ENCODE peak calls at places on chromosomes 12 and 14, in seven cellular contexts. N, V, C, H, Q, I and O are unnamed samples.

GRCh38 chr12:68835333-68835908 is 27.4 kb downstream of the MDM2 start:
- DNase-seq in I (peak), C (no peak), V (no peak), N (no peak), H (no peak), Q (no peak), O (no peak)

GRCh38 chr14:73368621-73369020 is 89.7 kb downstream of the NUMB start:
- DNase-seq in H (no peak), C (no peak), V (no peak), I (no peak), N (no peak), Q (no peak), O (no peak)

GRCh38 chr14:21093769-21094681 is 4.4 kb downstream of the ZNF219 start:
- DNase-seq in Q (no peak), I (peak), N (no peak), H (no peak), V (no peak), C (no peak), O (no peak)

GRCh38 chr12:91319071-91319760 is 136.6 kb upstream of the DCN start:
- DNase-seq in I (no peak), C (no peak), Q (no peak), H (no peak), V (no peak), N (no peak), O (no peak)

GRCh38 chr12:131674373-131674772 is 36.5 kb upstream of the SFSWAP start:
- DNase-seq in I (no peak), Q (no peak), C (no peak), H (no peak), V (no peak), N (no peak), O (peak)

GRCh38 chr14:68404652-68405183 is 388.1 kb downstream of the ZFP36L1 start:
- DNase-seq in Q (no peak), H (no peak), I (no peak), V (peak), C (no peak), N (no peak), O (no peak)

GRCh38 chr12:94712852-94713545 is 62.6 kb upstream of the TMCC3 start:
- DNase-seq in Q (no peak), V (no peak), H (no peak), C (no peak), N (no peak), I (no peak), O (no peak)

GRCh38 chr12:50924439-50925341 is 27.7 kb upstream of the HIGD1C start:
- DNase-seq in N (peak), Q (peak), V (peak), C (peak), I (peak), H (peak), O (peak)

GRCh38 chr14:21352587-21352986 is 31.2 kb downstream of the SUPT16H start:
- DNase-seq in Q (peak), I (no peak), V (no peak), H (no peak), N (peak), C (no peak), O (peak)

GRCh38 chr12:68675098-68675842 is 11.5 kb upstream of the NUP107 start:
- DNase-seq in C (no peak), I (peak), N (peak), V (peak), Q (no peak), H (no peak), O (no peak)

GRCh38 chr12:546920-547845 is 87.4 kb downstream of the B4GALNT3 start:
- DNase-seq in H (peak), Q (peak), C (no peak), N (no peak), I (peak), V (peak), O (peak)

GRCh38 chr12:9943244-9943643 is 11.1 kb upstream of the CLEC2A start:
- DNase-seq in Q (no peak), I (peak), N (peak), H (no peak), C (no peak), V (peak), O (no peak)

GRCh38 chr12:15808250-15808971 is 19.2 kb upstream of the EPS8 start:
- DNase-seq in I (no peak), H (no peak), Q (no peak), N (no peak), C (no peak), V (no peak), O (no peak)

GRCh38 chr12:76020731-76021672 is 10.6 kb downstream of the PHLDA1 start:
- DNase-seq in C (no peak), H (no peak), V (no peak), I (no peak), N (no peak), Q (peak), O (no peak)

GRCh38 chr12:99959549-99960170 is 25.1 kb downstream of the ANKS1B start:
- DNase-seq in H (no peak), Q (no peak), I (no peak), V (no peak), N (no peak), C (no peak), O (no peak)

GRCh38 chr12:111437816-111438454 is 32.2 kb downstream of the SH2B3 start:
- DNase-seq in N (peak), V (no peak), H (no peak), I (no peak), Q (peak), C (no peak), O (no peak)

GRCh38 chr12:93090768-93091172 is 161.7 kb upstream of the EEA1 start:
- DNase-seq in I (no peak), Q (no peak), V (no peak), N (no peak), H (no peak), C (no peak), O (no peak)

GRCh38 chr14:22052795-22053194 is 379.2 kb upstream of the OR4E1 start:
- DNase-seq in V (no peak), I (no peak), Q (no peak), H (no peak), N (no peak), C (no peak), O (no peak)

GRCh38 chr12:103626498-103626897 is 39.4 kb downstream of the STAB2 start:
- DNase-seq in V (no peak), C (peak), H (peak), N (no peak), Q (no peak), I (no peak), O (no peak)

GRCh38 chr12:48388938-48389337 is 38.2 kb upstream of the ZNF641 start:
- DNase-seq in V (no peak), C (no peak), N (no peak), I (no peak), Q (no peak), H (no peak), O (no peak)

GRCh38 chr14:22047105-22047504 is 373.5 kb upstream of the OR4E1 start:
- DNase-seq in V (peak), H (no peak), Q (no peak), C (no peak), N (no peak), I (no peak), O (peak)

GRCh38 chr14:81095539-81095938 is 125.2 kb downstream of the GTF2A1 start:
- DNase-seq in Q (no peak), V (no peak), H (no peak), I (no peak), N (no peak), C (no peak), O (no peak)

GRCh38 chr12:10268037-10268436 is 39.6 kb upstream of the KLRD1 start:
- DNase-seq in N (no peak), V (no peak), Q (no peak), H (no peak), I (no peak), C (no peak), O (no peak)

GRCh38 chr14:32698831-32699230 is 239.8 kb upstream of the NPAS3 start:
- DNase-seq in N (no peak), I (no peak), V (no peak), H (no peak), Q (no peak), C (no peak), O (no peak)

GRCh38 chr12:122501489-122501989 is 807 bp upstream of the ZCCHC8 start:
- DNase-seq in H (no peak), Q (no peak), N (no peak), C (no peak), V (no peak), I (no peak), O (peak)

GRCh38 chr12:122503147-122503751 is 2.5 kb upstream of the ZCCHC8 start:
- DNase-seq in C (no peak), H (no peak), Q (no peak), N (no peak), I (no peak), V (no peak), O (no peak)

GRCh38 chr12:122503783-122504590 is 3.3 kb upstream of the ZCCHC8 start:
- DNase-seq in H (no peak), N (no peak), I (no peak), Q (no peak), C (no peak), V (no peak), O (no peak)

GRCh38 chr12:122499991-122500684 is 594 bp downstream of the ZCCHC8 start:
- DNase-seq in C (no peak), H (peak), Q (peak), I (peak), V (peak), N (peak), O (peak)

GRCh38 chr12:122500685-122501488 is at the start of gene ZCCHC8:
- DNase-seq in V (peak), C (peak), H (peak), N (peak), I (peak), Q (peak), O (peak)
- TF ChIP-seq CTCF in V (peak), C (no peak), H (no peak), N (peak), I (no peak), Q (peak), O (no peak)

GRCh38 chr12:51926718-51927117 is 19.4 kb downstream of the ACVRL1 start:
- DNase-seq in N (peak), I (no peak), Q (no peak), V (peak), H (no peak), C (no peak), O (no peak)
- TF ChIP-seq CTCF in N (peak), I (peak), Q (peak), V (peak), H (peak), C (peak), O (peak)

GRCh38 chr14:94670692-94671285 is 58.6 kb downstream of the SERPINA3 start:
- DNase-seq in H (no peak), Q (peak), V (no peak), I (no peak), N (no peak), C (no peak), O (no peak)

GRCh38 chr14:94675036-94675435 is 62.8 kb downstream of the SERPINA3 start:
- DNase-seq in I (no peak), V (no peak), C (no peak), H (no peak), N (no peak), Q (peak), O (no peak)

GRCh38 chr14:94673071-94673470 is 60.9 kb downstream of the SERPINA3 start:
- DNase-seq in Q (peak), V (no peak), H (no peak), N (no peak), C (no peak), I (no peak), O (no peak)

GRCh38 chr14:94673781-94674231 is 61.6 kb downstream of the SERPINA3 start:
- DNase-seq in H (no peak), V (no peak), Q (peak), I (no peak), N (no peak), C (peak), O (no peak)

DNA sequence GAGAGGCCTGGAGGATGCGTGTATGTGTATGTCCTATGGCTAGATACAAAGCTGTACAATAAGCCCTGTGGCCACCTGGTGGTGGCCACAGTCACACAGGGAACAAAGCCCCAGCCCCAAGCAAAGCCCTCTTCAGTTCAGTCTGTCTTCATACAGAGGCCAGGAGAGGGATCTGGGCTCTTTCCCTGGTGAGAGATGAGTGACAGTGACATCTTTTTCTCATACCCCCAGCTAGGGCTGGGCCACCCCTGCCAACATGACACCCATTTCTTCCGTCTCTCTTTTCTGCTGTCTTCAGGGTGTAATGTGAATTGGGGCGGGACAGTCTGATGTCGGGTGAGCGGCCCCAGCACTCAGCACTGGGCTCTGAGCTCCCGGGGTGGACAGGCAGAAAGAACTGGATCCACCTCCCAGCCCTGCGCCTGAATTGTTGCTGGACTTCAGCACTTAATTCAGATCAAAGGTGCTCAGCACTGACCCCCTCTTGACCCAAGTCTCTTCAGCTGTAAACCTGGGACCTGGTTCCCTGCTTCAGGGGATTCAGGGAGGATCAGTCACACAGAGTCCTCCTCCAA is 59.8 kb downstream of the SERPINA3 start:
- DNase-seq in Q (peak), V (peak), C (no peak), H (no peak), I (no peak), N (no peak), O (no peak)
- TF ChIP-seq CTCF in Q (no peak), V (peak), C (no peak), H (no peak), I (no peak), N (no peak), O (no peak)

DNA sequence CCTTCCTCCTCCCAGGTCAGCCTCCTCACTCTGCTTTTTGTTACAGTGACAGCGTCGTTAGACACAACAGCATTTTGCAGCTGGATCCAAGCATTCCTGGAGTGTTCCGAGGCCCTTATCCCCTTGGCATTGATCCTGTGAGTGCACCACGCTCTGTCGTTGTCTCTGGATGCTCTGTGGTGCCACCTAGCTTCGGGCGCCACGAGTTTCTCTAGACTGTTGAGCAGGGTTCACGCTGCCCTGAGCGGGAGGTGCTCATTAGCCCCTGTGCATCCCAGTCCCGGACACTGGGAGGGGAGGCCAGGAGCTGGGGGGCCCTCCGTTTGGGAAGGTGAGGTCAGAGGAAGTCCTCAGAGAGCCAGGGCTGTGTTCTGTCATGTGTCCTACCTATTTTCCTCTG is 17.3 kb upstream of the DNAH10 start:
- DNase-seq in N (no peak), C (no peak), Q (no peak), V (no peak), H (no peak), I (no peak), O (no peak)
- TF ChIP-seq CTCF in N (no peak), C (no peak), Q (no peak), V (no peak), H (no peak), I (no peak), O (no peak)